ENCODE peak calls at places on chromosomes 5 and 9, in four cellular contexts. One of them, this sample, is unnamed.

GRCh38 chr5:78597068-78597857 is 51.3 kb downstream of the LHFPL2 start:
- DNase-seq in NCI-H748 treated with DMSO at 0.1 percent for 48 hours: no peak
- DNase-seq in ovary: no peak
- DNase-seq in RWPE1: peak
- DNase-seq in this sample: no peak

GRCh38 chr5:60495644-60496520 is 204.1 kb downstream of the DEPDC1B start:
- DNase-seq in RWPE1: no peak
- DNase-seq in ovary: no peak
- DNase-seq in NCI-H748 treated with DMSO at 0.1 percent for 48 hours: no peak
- DNase-seq in this sample: no peak

GRCh38 chr5:136192015-136192525 is 892 bp downstream of the SMIM32 start:
- DNase-seq in NCI-H748 treated with DMSO at 0.1 percent for 48 hours: peak
- DNase-seq in ovary: no peak
- DNase-seq in RWPE1: no peak
- DNase-seq in this sample: no peak

GRCh38 chr9:131738838-131739191 is 1.1 kb downstream of the RAPGEF1 start:
- DNase-seq in NCI-H748 treated with DMSO at 0.1 percent for 48 hours: no peak
- DNase-seq in ovary: no peak
- DNase-seq in RWPE1: peak
- DNase-seq in this sample: no peak

GRCh38 chr5:174731214-174732039 is 7.0 kb downstream of the MSX2 start:
- DNase-seq in NCI-H748 treated with DMSO at 0.1 percent for 48 hours: no peak
- DNase-seq in RWPE1: no peak
- DNase-seq in ovary: no peak
- DNase-seq in this sample: no peak

GRCh38 chr9:130268521-130269131 is 3.1 kb downstream of the HMCN2 start:
- DNase-seq in ovary: no peak
- DNase-seq in NCI-H748 treated with DMSO at 0.1 percent for 48 hours: no peak
- DNase-seq in RWPE1: no peak
- DNase-seq in this sample: no peak

GRCh38 chr5:140576776-140577201 is 12.2 kb downstream of the SLC35A4 start:
- DNase-seq in ovary: no peak
- DNase-seq in NCI-H748 treated with DMSO at 0.1 percent for 48 hours: no peak
- DNase-seq in RWPE1: no peak
- DNase-seq in this sample: no peak

GRCh38 chr9:116506685-116507084 is 180.4 kb upstream of the TRIM32 start:
- DNase-seq in NCI-H748 treated with DMSO at 0.1 percent for 48 hours: no peak
- DNase-seq in RWPE1: peak
- DNase-seq in ovary: no peak
- DNase-seq in this sample: no peak